ENCODE peak calls at places on chromosome 20, in six cellular contexts. One of them, this sample, is unnamed.

GRCh38 chr20:53872561-53873248 is 197.7 kb downstream of the BCAS1 start:
- DNase-seq in cardiac fibroblast: peak; percentile 44
- DNase-seq in OCI-LY7: peak; percentile 90
- DNase-seq in IMR-90: peak; percentile 30
- DNase-seq in neural crest cell: no peak
- DNase-seq in fibroblast of lung: peak; percentile 41
- DNase-seq in this sample: no peak

GRCh38 chr20:5552154-5552553 is 198.0 kb upstream of the SHLD1 start:
- DNase-seq in cardiac fibroblast: no peak
- DNase-seq in OCI-LY7: no peak
- DNase-seq in IMR-90: no peak
- DNase-seq in neural crest cell: no peak
- DNase-seq in fibroblast of lung: no peak
- DNase-seq in this sample: no peak

GRCh38 chr20:5171074-5171789 is 44.4 kb downstream of the CDS2 start:
- DNase-seq in cardiac fibroblast: no peak
- DNase-seq in OCI-LY7: no peak
- DNase-seq in IMR-90: no peak
- DNase-seq in neural crest cell: no peak
- DNase-seq in fibroblast of lung: no peak
- DNase-seq in this sample: no peak

GRCh38 chr20:63085087-63085861 is 78.5 kb upstream of the BHLHE23 start:
- DNase-seq in cardiac fibroblast: no peak
- DNase-seq in OCI-LY7: no peak
- DNase-seq in IMR-90: no peak
- DNase-seq in neural crest cell: no peak
- DNase-seq in fibroblast of lung: no peak
- DNase-seq in this sample: no peak

GRCh38 chr20:44900231-44900854 is 9.5 kb upstream of the PABPC1L start:
- DNase-seq in cardiac fibroblast: no peak
- DNase-seq in OCI-LY7: no peak
- DNase-seq in IMR-90: no peak
- DNase-seq in neural crest cell: no peak
- DNase-seq in fibroblast of lung: no peak
- DNase-seq in this sample: no peak

GRCh38 chr20:60020251-60020650 is 62.0 kb downstream of the CDH26 start:
- DNase-seq in cardiac fibroblast: no peak
- DNase-seq in OCI-LY7: no peak
- DNase-seq in IMR-90: no peak
- DNase-seq in neural crest cell: no peak
- DNase-seq in fibroblast of lung: no peak
- DNase-seq in this sample: no peak

GRCh38 chr20:4889446-4889845 is 111.9 kb downstream of the SLC23A2 start:
- DNase-seq in cardiac fibroblast: no peak
- DNase-seq in OCI-LY7: no peak
- DNase-seq in IMR-90: no peak
- DNase-seq in neural crest cell: no peak
- DNase-seq in fibroblast of lung: no peak
- DNase-seq in this sample: no peak

GRCh38 chr20:57342829-57343228 is 8.2 kb upstream of the RAE1 start:
- DNase-seq in cardiac fibroblast: peak; percentile 37
- DNase-seq in OCI-LY7: no peak
- DNase-seq in IMR-90: peak; percentile 10
- DNase-seq in neural crest cell: no peak
- DNase-seq in fibroblast of lung: no peak
- DNase-seq in this sample: no peak

GRCh38 chr20:63641146-63641791 is 12.0 kb downstream of the STMN3 start:
- DNase-seq in cardiac fibroblast: no peak
- DNase-seq in OCI-LY7: no peak
- DNase-seq in IMR-90: no peak
- DNase-seq in neural crest cell: no peak
- DNase-seq in fibroblast of lung: no peak
- DNase-seq in this sample: no peak

GRCh38 chr20:51335329-51335841 is 207.1 kb downstream of the NFATC2 start:
- DNase-seq in cardiac fibroblast: peak; percentile 99
- DNase-seq in OCI-LY7: no peak
- DNase-seq in IMR-90: peak; percentile 100
- DNase-seq in neural crest cell: no peak
- DNase-seq in fibroblast of lung: peak; percentile 100
- DNase-seq in this sample: no peak

GRCh38 chr20:5687884-5688283 is 62.3 kb upstream of the SHLD1 start:
- DNase-seq in cardiac fibroblast: no peak
- DNase-seq in OCI-LY7: no peak
- DNase-seq in IMR-90: no peak
- DNase-seq in neural crest cell: no peak
- DNase-seq in fibroblast of lung: no peak
- DNase-seq in this sample: no peak

GRCh38 chr20:44231193-44231592 is 15.9 kb upstream of the GDAP1L1 start:
- DNase-seq in cardiac fibroblast: no peak
- DNase-seq in OCI-LY7: no peak
- DNase-seq in IMR-90: no peak
- DNase-seq in neural crest cell: no peak
- DNase-seq in fibroblast of lung: no peak
- DNase-seq in this sample: no peak

GRCh38 chr20:11153819-11154218 is 480.0 kb upstream of the JAG1 start:
- DNase-seq in cardiac fibroblast: peak; percentile 72
- DNase-seq in OCI-LY7: no peak
- DNase-seq in IMR-90: peak; percentile 43
- DNase-seq in neural crest cell: no peak
- DNase-seq in fibroblast of lung: no peak
- DNase-seq in this sample: no peak

GRCh38 chr20:58213112-58213511 is 15.3 kb downstream of the ANKRD60 start:
- DNase-seq in cardiac fibroblast: no peak
- DNase-seq in OCI-LY7: no peak
- DNase-seq in IMR-90: no peak
- DNase-seq in neural crest cell: no peak
- DNase-seq in fibroblast of lung: no peak
- DNase-seq in this sample: no peak

GRCh38 chr20:64130876-64131275 is 23.5 kb upstream of the NPBWR2 start:
- DNase-seq in cardiac fibroblast: no peak
- DNase-seq in OCI-LY7: no peak
- DNase-seq in IMR-90: no peak
- DNase-seq in neural crest cell: no peak
- DNase-seq in fibroblast of lung: no peak
- DNase-seq in this sample: peak; percentile 4

GRCh38 chr20:5949943-5950270 is 426 bp downstream of the TRMT6 start:
- DNase-seq in cardiac fibroblast: no peak
- DNase-seq in OCI-LY7: no peak
- DNase-seq in IMR-90: no peak
- DNase-seq in neural crest cell: no peak
- DNase-seq in fibroblast of lung: no peak
- DNase-seq in this sample: no peak

GRCh38 chr20:22522701-22523100 is 61.7 kb downstream of the FOXA2 start:
- DNase-seq in cardiac fibroblast: no peak
- DNase-seq in OCI-LY7: no peak
- DNase-seq in IMR-90: no peak
- DNase-seq in neural crest cell: no peak
- DNase-seq in fibroblast of lung: no peak
- DNase-seq in this sample: no peak
- TF ChIP-seq CTCF in cardiac fibroblast: no peak
- TF ChIP-seq CTCF in OCI-LY7: no peak
- TF ChIP-seq CTCF in IMR-90: no peak
- TF ChIP-seq CTCF in neural crest cell: no peak
- TF ChIP-seq CTCF in fibroblast of lung: no peak
- TF ChIP-seq CTCF in this sample: no peak

GRCh38 chr20:25056601-25057233 is 1.2 kb downstream of the ACSS1 start:
- DNase-seq in cardiac fibroblast: no peak
- DNase-seq in OCI-LY7: no peak
- DNase-seq in IMR-90: no peak
- DNase-seq in neural crest cell: no peak
- DNase-seq in fibroblast of lung: no peak
- DNase-seq in this sample: no peak

GRCh38 chr20:25058797-25059486 is 1.0 kb upstream of the ACSS1 start:
- DNase-seq in cardiac fibroblast: no peak
- DNase-seq in OCI-LY7: no peak
- DNase-seq in IMR-90: peak; percentile 3
- DNase-seq in neural crest cell: no peak
- DNase-seq in fibroblast of lung: no peak
- DNase-seq in this sample: no peak

GRCh38 chr20:25058051-25058796 is at the start of gene ACSS1:
- DNase-seq in cardiac fibroblast: no peak
- DNase-seq in OCI-LY7: peak; percentile 70
- DNase-seq in IMR-90: peak; percentile 31
- DNase-seq in neural crest cell: no peak
- DNase-seq in fibroblast of lung: peak; percentile 35
- DNase-seq in this sample: no peak

GRCh38 chr20:25055711-25056492 is 2.0 kb downstream of the ACSS1 start:
- DNase-seq in cardiac fibroblast: no peak
- DNase-seq in OCI-LY7: no peak
- DNase-seq in IMR-90: peak; percentile 4
- DNase-seq in neural crest cell: no peak
- DNase-seq in fibroblast of lung: no peak
- DNase-seq in this sample: no peak

GRCh38 chr20:25057234-25058050 is 497 bp downstream of the ACSS1 start:
- DNase-seq in cardiac fibroblast: peak; percentile 40
- DNase-seq in OCI-LY7: no peak
- DNase-seq in IMR-90: peak; percentile 19
- DNase-seq in neural crest cell: peak; percentile 31
- DNase-seq in fibroblast of lung: peak; percentile 26
- DNase-seq in this sample: peak; percentile 63
- TF ChIP-seq CTCF in cardiac fibroblast: no peak
- TF ChIP-seq CTCF in OCI-LY7: no peak
- TF ChIP-seq CTCF in IMR-90: no peak
- TF ChIP-seq CTCF in neural crest cell: no peak
- TF ChIP-seq CTCF in fibroblast of lung: no peak
- TF ChIP-seq CTCF in this sample: no peak

GRCh38 chr20:430091-430999 is 22.2 kb downstream of the RBCK1 start:
- DNase-seq in cardiac fibroblast: no peak
- DNase-seq in OCI-LY7: no peak
- DNase-seq in IMR-90: no peak
- DNase-seq in neural crest cell: no peak
- DNase-seq in fibroblast of lung: peak; percentile 32
- DNase-seq in this sample: no peak

GRCh38 chr20:432208-432607 is 24.1 kb downstream of the RBCK1 start:
- DNase-seq in cardiac fibroblast: no peak
- DNase-seq in OCI-LY7: no peak
- DNase-seq in IMR-90: no peak
- DNase-seq in neural crest cell: no peak
- DNase-seq in fibroblast of lung: no peak
- DNase-seq in this sample: no peak

GRCh38 chr20:432677-433299 is 24.7 kb downstream of the RBCK1 start:
- DNase-seq in cardiac fibroblast: no peak
- DNase-seq in OCI-LY7: no peak
- DNase-seq in IMR-90: no peak
- DNase-seq in neural crest cell: no peak
- DNase-seq in fibroblast of lung: no peak
- DNase-seq in this sample: no peak

GRCh38 chr20:433300-433975 is 25.3 kb downstream of the RBCK1 start:
- DNase-seq in cardiac fibroblast: no peak
- DNase-seq in OCI-LY7: no peak
- DNase-seq in IMR-90: no peak
- DNase-seq in neural crest cell: no peak
- DNase-seq in fibroblast of lung: no peak
- DNase-seq in this sample: no peak

DNA sequence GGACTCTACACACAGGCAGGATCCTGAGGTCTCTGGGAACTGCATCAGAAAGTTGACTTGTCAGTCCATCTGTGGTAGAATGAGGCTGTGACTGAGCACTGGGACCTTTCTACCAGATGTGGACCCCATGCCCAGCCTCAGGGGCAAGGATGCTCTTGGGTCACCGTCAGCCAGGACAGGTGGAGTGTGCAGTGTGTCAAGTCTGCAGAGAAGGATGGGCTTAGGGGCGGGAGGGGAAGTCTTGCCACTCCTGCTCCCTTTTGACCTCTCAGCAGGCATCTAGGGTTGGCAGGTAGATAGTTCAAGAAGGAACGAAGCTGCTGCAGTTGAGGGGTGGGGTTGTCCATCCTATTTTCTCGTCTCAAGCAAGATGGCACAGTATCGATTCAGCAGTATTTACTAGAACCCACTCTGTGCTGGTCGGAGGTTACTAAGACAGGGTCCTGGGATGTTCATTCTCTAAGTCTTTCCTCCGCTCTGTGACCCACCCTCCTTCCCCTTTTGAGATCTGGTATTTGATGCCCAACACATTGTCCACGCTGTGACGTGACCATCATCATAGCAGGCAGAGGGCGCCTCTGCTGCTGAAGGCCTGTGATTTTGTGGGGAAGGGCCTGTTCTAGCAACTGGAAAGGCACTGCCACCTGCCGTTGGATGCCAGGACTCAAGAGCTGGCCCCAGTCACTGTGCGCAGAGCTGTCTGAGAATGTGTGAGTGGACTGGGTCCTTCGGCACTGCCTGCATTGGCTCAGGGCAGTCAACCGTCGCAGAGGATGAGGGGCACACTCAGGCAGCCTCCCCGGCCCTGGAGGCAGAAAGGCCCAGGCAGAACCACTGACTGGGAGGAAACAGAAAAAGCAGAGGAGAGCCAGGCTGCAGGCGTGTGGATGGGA is 23.2 kb downstream of the RBCK1 start:
- DNase-seq in cardiac fibroblast: peak; percentile 59
- DNase-seq in OCI-LY7: peak; percentile 83
- DNase-seq in IMR-90: peak; percentile 68
- DNase-seq in neural crest cell: peak; percentile 51
- DNase-seq in fibroblast of lung: peak; percentile 77
- DNase-seq in this sample: no peak
- TF ChIP-seq CTCF in cardiac fibroblast: peak; percentile 52
- TF ChIP-seq CTCF in OCI-LY7: peak; percentile 86
- TF ChIP-seq CTCF in IMR-90: peak; percentile 58
- TF ChIP-seq CTCF in neural crest cell: peak; percentile 63
- TF ChIP-seq CTCF in fibroblast of lung: peak; percentile 62
- TF ChIP-seq CTCF in this sample: peak; percentile 22

GRCh38 chr20:21303061-21303871 is at the start of gene XRN2:
- DNase-seq in cardiac fibroblast: peak; percentile 96
- DNase-seq in OCI-LY7: peak; percentile 93
- DNase-seq in IMR-90: peak; percentile 93
- DNase-seq in neural crest cell: peak; percentile 94
- DNase-seq in fibroblast of lung: peak; percentile 94
- DNase-seq in this sample: peak; percentile 97
- TF ChIP-seq CTCF in cardiac fibroblast: no peak
- TF ChIP-seq CTCF in OCI-LY7: no peak
- TF ChIP-seq CTCF in IMR-90: peak; percentile 21
- TF ChIP-seq CTCF in neural crest cell: no peak
- TF ChIP-seq CTCF in fibroblast of lung: no peak
- TF ChIP-seq CTCF in this sample: no peak